ENCODE peak calls at places on chromosomes 7 and 10, in five cellular contexts. J is GM23248, T is fibroblast of lung, M is HepG2, O is astrocyte. L is an unnamed sample.
A peak's percentile ranks its signal among the peaks of the same experiment; 100 is the strongest.

GRCh38 chr10:112793197-112793921 is 156.7 kb upstream of the TCF7L2 start:
- DNase-seq in J (peak; percentile 61), O (peak; percentile 18), M (no peak), T (peak; percentile 82), L (no peak)

GRCh38 chr7:111009641-111010040 is 81.3 kb upstream of the LRRN3 start:
- DNase-seq in T (no peak), J (no peak), O (no peak), M (no peak), L (no peak)

GRCh38 chr7:135772639-135773019 is 24.0 kb upstream of the FAM180A start:
- DNase-seq in O (no peak), T (peak; percentile 18), M (no peak), J (no peak), L (peak; percentile 9)

GRCh38 chr10:110774069-110775021 is 97.4 kb upstream of the PDCD4 start:
- DNase-seq in T (peak; percentile 38), M (peak; percentile 55), J (peak; percentile 92), O (peak; percentile 84), L (no peak)

GRCh38 chr7:44477063-44477830 is 13.2 kb downstream of the NUDCD3 start:
- DNase-seq in M (peak; percentile 71), O (peak; percentile 65), J (peak; percentile 94), T (peak; percentile 81), L (peak; percentile 84)

GRCh38 chr7:123485187-123485586 is 49.2 kb downstream of the IQUB start:
- DNase-seq in T (peak; percentile 5), O (no peak), J (peak; percentile 3), M (no peak), L (no peak)

GRCh38 chr10:21315321-21316220 is 209.9 kb downstream of the SKIDA1 start:
- DNase-seq in O (peak; percentile 90), J (peak; percentile 82), M (peak; percentile 32), T (peak; percentile 92), L (peak; percentile 85)

GRCh38 chr7:95927781-95928180 is 155.4 kb downstream of the DYNC1I1 start:
- DNase-seq in M (no peak), T (no peak), J (no peak), O (no peak), L (no peak)

GRCh38 chr10:47364366-47364765 is 16.2 kb downstream of the RBP3 start:
- DNase-seq in O (no peak), T (no peak), J (no peak), M (no peak), L (no peak)

GRCh38 chr7:102841290-102841689 is 71.5 kb upstream of the LRRC17 start:
- DNase-seq in J (no peak), T (peak; percentile 40), M (no peak), O (peak; percentile 60), L (no peak)

GRCh38 chr7:136874393-136875032 is 6.1 kb downstream of the CHRM2 start:
- DNase-seq in J (peak; percentile 42), O (peak; percentile 25), T (peak; percentile 53), M (peak; percentile 20), L (peak; percentile 54)

GRCh38 chr10:48536226-48536500 is 68.7 kb downstream of the ARHGAP22 start:
- DNase-seq in J (no peak), M (no peak), O (no peak), T (no peak), L (no peak)

GRCh38 chr10:31320598-31321211 is 1.7 kb downstream of the ZEB1 start:
- DNase-seq in O (peak; percentile 57), J (peak; percentile 67), T (peak; percentile 55), M (peak; percentile 43), L (peak; percentile 70)

GRCh38 chr10:119461380-119461779 is 81.1 kb downstream of the RGS10 start:
- DNase-seq in T (no peak), O (no peak), M (no peak), J (no peak), L (no peak)

GRCh38 chr7:116670409-116671036 is 1.5 kb upstream of the MET start:
- DNase-seq in J (no peak), O (peak; percentile 39), T (no peak), M (peak; percentile 7), L (no peak)

GRCh38 chr7:78523903-78524302 is 725.3 kb downstream of the PHTF2 start:
- DNase-seq in J (no peak), O (no peak), T (no peak), M (no peak), L (no peak)

GRCh38 chr10:30991647-30992011 is 40.0 kb downstream of the ZNF438 start:
- DNase-seq in J (no peak), O (no peak), T (no peak), M (no peak), L (no peak)

GRCh38 chr7:42236266-42237161 is 495 bp downstream of the GLI3 start:
- DNase-seq in M (no peak), O (peak; percentile 54), J (peak; percentile 85), T (peak; percentile 74), L (peak; percentile 80)

GRCh38 chr7:127635659-127636285 is 16.2 kb upstream of the SND1 start:
- DNase-seq in T (no peak), M (no peak), J (no peak), O (no peak), L (no peak)

GRCh38 chr7:1144269-1144771 is 15.7 kb downstream of the ZFAND2A start:
- DNase-seq in M (peak; percentile 25), O (no peak), T (peak; percentile 23), J (peak; percentile 43), L (peak; percentile 46)

GRCh38 chr10:61458031-61458430 is 4.8 kb upstream of the TMEM26 start:
- DNase-seq in M (no peak), O (no peak), T (no peak), J (no peak), L (no peak)

GRCh38 chr10:78730754-78731153 is 338.0 kb upstream of the ZMIZ1 start:
- DNase-seq in J (no peak), T (no peak), M (no peak), O (no peak), L (no peak)

GRCh38 chr10:43623351-43623750 is 17.1 kb downstream of the ZNF485 start:
- DNase-seq in T (peak; percentile 35), O (no peak), J (peak; percentile 26), M (no peak), L (no peak)

GRCh38 chr7:114922151-114922651 is 307 bp downstream of the MDFIC start:
- DNase-seq in J (peak; percentile 90), T (peak; percentile 54), M (no peak), O (no peak), L (peak; percentile 78)

GRCh38 chr7:35037526-35038339 is 448 bp upstream of the DPY19L1 start:
- DNase-seq in T (peak; percentile 94), J (peak; percentile 99), M (peak; percentile 79), O (peak; percentile 80), L (peak; percentile 98)

GRCh38 chr10:74021248-74022055 is 23.5 kb downstream of the VCL start:
- DNase-seq in O (peak; percentile 65), T (peak; percentile 92), M (no peak), J (peak; percentile 80), L (no peak)

GRCh38 chr10:98236866-98237265 is 31.1 kb downstream of the LOXL4 start:
- DNase-seq in O (no peak), J (no peak), T (no peak), M (no peak), L (no peak)

GRCh38 chr7:55180821-55181542 is 162.2 kb downstream of the EGFR start:
- DNase-seq in T (no peak), J (no peak), M (peak; percentile 26), O (no peak), L (no peak)

DNA sequence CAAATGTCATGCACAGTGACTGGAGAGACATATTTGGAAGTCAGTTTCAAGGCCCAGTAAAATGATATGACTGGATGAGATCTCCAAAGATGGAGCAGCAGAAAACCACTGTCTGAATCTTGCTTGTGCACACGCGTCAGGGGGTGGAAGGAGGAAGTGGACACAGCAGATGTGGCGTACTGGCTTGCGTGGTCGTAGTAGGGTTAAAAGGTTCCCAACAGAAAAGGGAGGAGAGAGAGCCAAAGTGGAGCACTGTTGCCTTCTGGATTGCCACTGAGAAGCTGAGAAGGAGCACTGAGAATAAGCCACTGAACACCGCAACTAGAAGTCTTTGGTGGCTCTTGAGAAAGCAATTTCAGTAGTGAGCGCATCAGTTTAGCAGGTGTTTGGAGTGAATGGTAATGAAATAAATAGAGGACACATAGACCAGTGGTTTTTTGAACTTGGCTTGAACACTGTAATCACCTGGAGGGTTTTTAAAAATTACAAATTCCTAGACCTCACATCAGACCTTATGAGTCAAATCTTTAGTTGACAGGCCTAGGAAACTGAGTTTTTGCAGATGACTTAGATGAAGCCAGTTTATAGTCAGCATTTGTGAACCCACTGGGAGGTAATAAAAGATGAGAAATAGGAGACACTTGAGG is 227.3 kb downstream of the PTEN start:
- DNase-seq in J (no peak), O (no peak), M (no peak), T (no peak), L (no peak)
- H3K4me1 ChIP-seq in J (no peaks in the 10 kb centered on the region), O (no peaks in the 10 kb centered on the region), M (peaks cover 5% of the 10 kb centered on the region), T (peaks cover 4% of the 10 kb centered on the region), L (peaks cover 3% of the 10 kb centered on the region)

DNA sequence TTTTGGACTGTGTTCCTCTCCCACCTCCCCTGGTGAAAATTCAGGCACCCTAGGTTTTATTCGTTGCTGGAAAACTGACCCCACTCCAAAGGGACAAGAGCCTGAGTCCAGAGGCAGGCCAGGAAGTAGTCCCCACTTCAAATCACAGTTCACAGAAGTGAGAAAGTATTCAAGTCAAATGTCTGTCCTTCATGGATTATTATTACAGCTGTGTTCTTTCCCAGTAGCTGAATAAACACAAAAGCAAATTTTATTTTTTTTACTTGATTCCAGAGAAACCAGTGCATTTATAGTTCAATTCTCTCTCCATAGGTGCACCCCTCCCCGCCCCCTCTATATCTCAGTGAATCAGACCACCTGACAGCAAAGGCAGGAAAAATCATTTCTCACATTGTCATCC is 113.9 kb upstream of the COL1A2 start:
- DNase-seq in O (no peak), J (no peak), M (no peak), T (no peak), L (no peak)
- H3K9ac ChIP-seq in O (no peak overlapping the region), J (no peak overlapping the region), M (no peak overlapping the region), T (no peak overlapping the region), L (no peak overlapping the region)

GRCh38 chr7:29193316-29194205 is 1.0 kb upstream of the CHN2 start:
- DNase-seq in O (no peak), M (no peak), T (no peak), J (peak; percentile 5), L (peak; percentile 31)
- TF ChIP-seq EZH2 in O (no peak), M (no peak), T (peak; percentile 29), J (peak; percentile 58), L (peak; percentile 66)

DNA sequence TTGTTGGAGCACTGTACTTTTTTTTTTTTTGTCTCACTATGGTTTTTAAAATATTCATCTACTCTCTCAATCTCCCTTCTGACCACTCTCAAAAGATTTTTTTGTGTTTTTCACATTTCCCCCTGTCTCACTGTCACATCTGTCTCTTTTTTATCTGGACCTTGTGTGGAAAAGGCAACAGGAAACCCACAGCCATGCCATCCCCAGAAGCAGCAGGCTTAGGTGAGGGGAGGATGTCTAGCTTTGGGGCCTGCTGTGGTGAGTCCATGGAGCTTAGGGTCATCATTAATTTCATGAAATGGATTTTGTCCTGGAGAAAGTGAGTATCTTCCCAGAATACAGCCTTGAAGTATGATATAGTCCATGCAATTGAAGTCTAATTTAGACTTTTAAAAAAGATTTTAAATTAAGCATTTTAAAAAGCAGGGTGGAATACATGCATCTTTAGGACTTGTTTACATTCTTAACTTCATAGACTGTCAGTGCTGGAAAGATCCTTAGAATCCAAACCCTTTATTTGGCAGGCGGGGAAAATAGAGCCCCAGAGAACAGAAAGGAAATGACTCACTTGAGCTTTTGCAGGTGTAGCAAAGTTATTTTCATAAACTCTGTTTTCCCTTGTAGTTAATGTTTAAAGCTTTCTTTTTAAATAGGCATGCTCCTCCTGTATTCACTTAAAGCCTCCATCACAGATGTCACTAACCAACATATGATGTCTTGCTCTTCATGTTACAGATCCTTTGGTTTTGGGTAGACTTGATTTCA is 25.1 kb downstream of the MINDY4 start:
- DNase-seq in M (no peak), O (peak; percentile 52), J (peak; percentile 61), T (peak; percentile 73), L (no peak)
- H3K4me1 ChIP-seq in M (peaks cover 28% of the 10 kb centered on the region), O (peaks cover 46% of the 10 kb centered on the region), J (peaks cover 49% of the 10 kb centered on the region), T (peaks cover 45% of the 10 kb centered on the region), L (no peaks in the 10 kb centered on the region)